ENCODE peak calls at places on chromosomes 4 and X, in four cellular contexts. R, E, M and W are unnamed samples.

GRCh38 chr4:140252742-140253555 is 99.0 kb upstream of the MAML3 start:
- DNase-seq in M (peak; percentile 46), R (peak; percentile 81), E (no peak), W (peak; percentile 50)

GRCh38 chr4:20271954-20272353 is 20.2 kb downstream of the SLIT2 start:
- DNase-seq in E (no peak), M (no peak), R (no peak), W (no peak)

GRCh38 chrX:129145898-129146297 is 377.4 kb downstream of the SMARCA1 start:
- DNase-seq in E (no peak), M (no peak), R (no peak), W (no peak)

GRCh38 chrX:1316527-1316926 is 20.1 kb upstream of the IL3RA start:
- DNase-seq in R (no peak), E (no peak), M (peak; percentile 95), W (no peak)

GRCh38 chr4:52038109-52038912 is at the start of gene SGCB:
- DNase-seq in R (peak; percentile 35), M (peak; percentile 22), E (no peak), W (peak; percentile 53)

GRCh38 chr4:83361416-83362196 is 27.0 kb upstream of the HPSE start:
- DNase-seq in E (no peak), R (no peak), M (no peak), W (no peak)

GRCh38 chrX:132435222-132435621 is 53.6 kb downstream of the MBNL3 start:
- DNase-seq in E (no peak), M (no peak), R (no peak), W (no peak)

GRCh38 chrX:11100281-11101035 is 10.7 kb upstream of the HCCS start:
- DNase-seq in R (peak; percentile 12), E (no peak), M (no peak), W (no peak)

GRCh38 chrX:17464196-17464595 is 89.2 kb downstream of the NHS start:
- DNase-seq in M (no peak), E (no peak), R (no peak), W (no peak)

GRCh38 chr4:152348670-152349069 is 187.2 kb downstream of the FBXW7 start:
- DNase-seq in M (no peak), E (no peak), R (no peak), W (no peak)

GRCh38 chr4:151730003-151730559 is 30.7 kb downstream of the GATB start:
- DNase-seq in R (no peak), E (no peak), M (no peak), W (no peak)

GRCh38 chr4:113646456-113646809 is 115.1 kb downstream of the CAMK2D start:
- DNase-seq in E (no peak), R (no peak), M (no peak), W (no peak)

GRCh38 chr4:123990310-123990709 is 593.7 kb downstream of the SPRY1 start:
- DNase-seq in M (no peak), R (no peak), E (no peak), W (no peak)

GRCh38 chr4:96004341-96004740 is 164.4 kb downstream of the PDHA2 start:
- DNase-seq in R (no peak), E (no peak), M (no peak), W (no peak)

GRCh38 chrX:38692961-38693360 is 108.3 kb upstream of the MID1IP1 start:
- DNase-seq in R (no peak), E (no peak), M (no peak), W (no peak)

GRCh38 chr4:151014521-151015457 is at the start of gene LRBA:
- DNase-seq in R (peak; percentile 78), E (peak; percentile 57), M (peak; percentile 85), W (peak; percentile 46)

GRCh38 chr4:152935661-152936445 is at the start of gene FHDC1:
- DNase-seq in R (peak; percentile 86), E (no peak), M (peak; percentile 14), W (peak; percentile 44)

GRCh38 chr4:1570291-1571164 is 113.6 kb downstream of the FAM53A start:
- DNase-seq in E (no peak), M (no peak), R (no peak), W (no peak)

GRCh38 chr4:150305995-150306394 is 227.8 kb downstream of the DCLK2 start:
- DNase-seq in R (no peak), M (no peak), E (no peak), W (no peak)

GRCh38 chrX:2614911-2615310 is 76.2 kb upstream of the CD99 start:
- DNase-seq in M (peak; percentile 78), R (no peak), E (no peak), W (no peak)

GRCh38 chrX:142999209-142999720 is 26.5 kb upstream of the SPANXN4 start:
- DNase-seq in R (no peak), M (no peak), E (no peak), W (no peak)

GRCh38 chr4:6197433-6198174 is 2.7 kb downstream of the JAKMIP1 start:
- DNase-seq in M (no peak), E (no peak), R (no peak), W (no peak)

GRCh38 chr4:164373021-164373420 is 380.9 kb upstream of the SMIM31 start:
- DNase-seq in E (no peak), M (no peak), R (no peak), W (no peak)

GRCh38 chrX:49876750-49877149 is 2.5 kb upstream of the USP27X start:
- DNase-seq in M (peak; percentile 14), R (peak; percentile 46), E (no peak), W (peak; percentile 22)

GRCh38 chr4:27702710-27703431 is 842.2 kb downstream of the STIM2 start:
- DNase-seq in E (no peak), R (no peak), M (no peak), W (no peak)

GRCh38 chr4:176433983-176434382 is 114.2 kb downstream of the SPCS3 start:
- DNase-seq in M (no peak), E (no peak), R (no peak), W (no peak)

GRCh38 chrX:155326610-155327009 is 7.8 kb downstream of the CLIC2 start:
- DNase-seq in M (no peak), R (no peak), E (no peak), W (no peak)

GRCh38 chr4:113069212-113069892 is 19.9 kb downstream of the ANK2 start:
- DNase-seq in E (no peak), R (no peak), M (no peak), W (no peak)

GRCh38 chr4:120691106-120691505 is 231.4 kb downstream of the PRDM5 start:
- DNase-seq in E (no peak), R (no peak), M (no peak), W (no peak)

GRCh38 chr4:87399954-87400353 is 9.0 kb upstream of the HSD17B11 start:
- DNase-seq in E (no peak), R (no peak), M (no peak), W (no peak)

GRCh38 chr4:94758141-94758699 is 465 bp downstream of the BMPR1B start:
- DNase-seq in R (no peak), M (no peak), E (no peak), W (peak; percentile 15)

GRCh38 chr4:39638358-39639239 is at the start of gene SMIM14:
- DNase-seq in M (peak; percentile 98), E (no peak), R (peak; percentile 98), W (peak; percentile 75)

GRCh38 chr4:152039085-152039484 is 278.3 kb upstream of the GATB start:
- DNase-seq in M (no peak), E (no peak), R (no peak), W (no peak)

GRCh38 chr4:122661661-122662160 is 40.8 kb upstream of the IL21 start:
- DNase-seq in R (no peak), E (no peak), M (peak; percentile 17), W (no peak)

GRCh38 chrX:45070116-45071007 is 130.3 kb downstream of the DIPK2B start:
- DNase-seq in M (peak; percentile 18), E (peak; percentile 45), R (peak; percentile 16), W (no peak)

GRCh38 chrX:30612250-30612655 is 34.7 kb upstream of the TASL start:
- DNase-seq in R (no peak), E (no peak), M (peak; percentile 50), W (no peak)

GRCh38 chr4:153212755-153213154 is 8.5 kb downstream of the TRIM2 start:
- DNase-seq in M (no peak), E (no peak), R (no peak), W (no peak)

GRCh38 chrX:24341795-24342194 is 18.6 kb upstream of the SUPT20HL1 start:
- DNase-seq in R (no peak), M (no peak), E (no peak), W (no peak)
- TF ChIP-seq SPI1 in R (no peak), M (no peak), E (no peak), W (no peak)

DNA sequence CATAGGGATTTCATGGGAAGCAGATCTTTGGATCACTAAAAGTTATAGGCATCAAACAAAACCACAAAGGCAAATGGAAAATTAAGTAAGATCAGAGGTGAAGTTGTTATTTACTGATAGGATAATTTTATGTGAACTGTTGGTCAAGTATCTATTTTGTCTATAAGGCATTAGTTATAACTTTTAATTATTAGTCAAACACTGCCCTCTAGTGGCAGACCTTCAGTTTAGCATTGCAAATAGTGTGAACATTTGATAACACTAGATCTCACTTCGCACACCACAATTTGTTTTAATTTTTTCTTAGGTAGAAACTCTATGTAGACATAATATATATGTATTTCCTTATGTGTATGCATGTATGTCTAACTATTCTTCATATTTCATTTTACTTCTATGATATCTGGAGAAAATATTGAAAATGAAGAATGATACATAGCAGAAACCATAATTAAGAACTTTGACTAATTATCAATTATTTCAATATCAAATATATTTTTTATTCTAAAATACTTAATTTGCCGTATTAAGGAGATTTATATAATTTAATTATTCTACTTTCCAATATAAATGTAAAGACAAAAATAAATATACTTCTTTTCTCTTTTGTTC is 214.5 kb upstream of the TACR3 start:
- DNase-seq in E (no peak), M (peak; percentile 13), R (peak; percentile 25), W (peak; percentile 22)
- TF ChIP-seq SPI1 in E (no peak), M (no peak), R (no peak), W (no peak)

GRCh38 chrX:87518504-87518903 is 902 bp downstream of the KLHL4 start:
- DNase-seq in M (no peak), R (no peak), E (no peak), W (no peak)
- TF ChIP-seq SPI1 in M (no peak), R (no peak), E (no peak), W (no peak)

DNA sequence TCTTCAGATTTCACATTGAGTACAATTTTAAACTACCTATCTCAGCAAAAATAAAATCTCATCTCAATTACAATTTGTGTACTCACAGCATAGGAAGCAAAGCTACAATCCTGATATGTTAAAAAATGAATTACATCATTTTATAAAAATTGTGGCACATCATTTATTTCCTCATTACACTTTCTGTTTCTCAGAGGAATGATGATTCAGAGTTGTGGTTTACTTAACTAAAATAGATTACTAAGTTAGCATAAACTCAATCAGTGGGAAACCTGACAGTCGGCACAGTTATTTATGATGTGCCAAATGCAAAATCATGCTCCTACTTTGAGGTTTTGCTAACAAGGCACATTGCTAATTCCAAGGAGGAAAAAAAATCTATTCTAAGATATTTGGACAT is 325.0 kb downstream of the FBXO8 start:
- DNase-seq in R (no peak), E (no peak), M (no peak), W (no peak)
- TF ChIP-seq SPI1 in R (no peak), E (no peak), M (no peak), W (no peak)